ENCODE peak calls at places on chromosome 19, in nine cellular contexts. O is H1, P is stomach, Z is tibial nerve, L is A549, V is transverse colon, E is sigmoid colon, M is upper lobe of left lung, R is SK-N-SH. G is an unnamed sample. For H3K4me1 and H3K9me3, the result is how much of the 10 kb centered on the place peaks cover.

GRCh38 chr19:28436320-28436719 is 776.6 kb downstream of the UQCRFS1 start:
- DNase-seq in O (no peak), M (no peak), Z (no peak), P (no peak), E (no peak), R (no peak), V (peak), L (no peak), G (no peak)

GRCh38 chr19:41924151-41925145 is 3.8 kb downstream of the ERFL start:
- DNase-seq in M (no peak), E (no peak), L (no peak), P (no peak), R (no peak), O (no peak), Z (no peak), V (no peak), G (no peak)

GRCh38 chr19:12994701-12995595 is at the start of gene NFIX:
- DNase-seq in E (peak), P (peak), Z (peak), O (no peak), V (peak), M (peak), L (no peak), R (peak), G (peak)

GRCh38 chr19:21569497-21569870 is 64.1 kb downstream of the ZNF429 start:
- DNase-seq in L (no peak), V (peak), O (no peak), M (peak), R (no peak), P (no peak), E (no peak), Z (no peak), G (no peak)

GRCh38 chr19:35879770-35880317 is 11.5 kb downstream of the APLP1 start:
- DNase-seq in L (peak), R (peak), Z (peak), V (peak), P (peak), O (peak), E (peak), M (peak), G (peak)

GRCh38 chr19:7924651-7925170 is 1.2 kb downstream of the CTXN1 start:
- DNase-seq in L (no peak), P (no peak), R (no peak), E (no peak), Z (no peak), O (no peak), M (no peak), V (no peak), G (peak)

GRCh38 chr19:40778865-40779284 is 828 bp downstream of the RAB4B start:
- DNase-seq in P (no peak), V (no peak), L (no peak), Z (no peak), E (no peak), O (no peak), M (no peak), R (no peak), G (no peak)

GRCh38 chr19:4633140-4633967 is 6.0 kb upstream of the TNFAIP8L1 start:
- DNase-seq in R (peak), P (peak), O (no peak), Z (no peak), V (peak), E (peak), L (peak), M (peak), G (peak)

GRCh38 chr19:2237051-2237868 is 636 bp downstream of the SF3A2 start:
- DNase-seq in L (no peak), E (no peak), V (no peak), O (no peak), M (no peak), Z (no peak), P (no peak), R (no peak), G (no peak)

GRCh38 chr19:29560313-29561075 is 34.7 kb downstream of the VSTM2B start:
- DNase-seq in P (no peak), O (no peak), L (no peak), E (no peak), Z (no peak), V (no peak), R (no peak), M (no peak), G (no peak)

GRCh38 chr19:7476241-7476640 is 12.6 kb downstream of the PEX11G start:
- DNase-seq in R (peak), P (no peak), E (no peak), M (no peak), Z (no peak), L (no peak), V (no peak), O (no peak), G (no peak)

GRCh38 chr19:40371802-40372122 is 18.2 kb downstream of the HIPK4 start:
- DNase-seq in P (no peak), L (no peak), E (no peak), V (no peak), O (no peak), M (no peak), Z (no peak), R (no peak), G (no peak)

GRCh38 chr19:1911995-1912394 is 6.8 kb downstream of the ADAT3 start:
- DNase-seq in V (peak), E (no peak), L (no peak), R (no peak), M (no peak), O (no peak), Z (no peak), P (peak), G (no peak)

GRCh38 chr19:13164370-13165090 is 14.3 kb downstream of the IER2 start:
- DNase-seq in O (peak), P (peak), R (peak), M (no peak), L (peak), Z (no peak), E (peak), V (peak), G (peak)

GRCh38 chr19:46631481-46631880 is 4.5 kb downstream of the GNG8 start:
- DNase-seq in E (peak), V (no peak), M (no peak), Z (peak), L (no peak), O (no peak), P (no peak), R (no peak), G (no peak)

GRCh38 chr19:51219307-51219706 is 5.6 kb upstream of the CD33 start:
- DNase-seq in V (no peak), L (no peak), E (no peak), O (no peak), R (no peak), M (no peak), P (no peak), Z (no peak), G (no peak)

GRCh38 chr19:29610213-29610573 is 4.1 kb downstream of the POP4 start:
- DNase-seq in O (no peak), R (no peak), L (no peak), P (no peak), E (no peak), V (no peak), M (no peak), Z (no peak), G (peak)

GRCh38 chr19:41431426-41432386 is 4.5 kb upstream of the B3GNT8 start:
- DNase-seq in M (peak), R (no peak), V (no peak), Z (no peak), L (peak), P (no peak), E (no peak), O (no peak), G (no peak)

GRCh38 chr19:19034204-19034624 is 811 bp downstream of the ARMC6 start:
- DNase-seq in E (no peak), V (peak), P (peak), M (peak), O (peak), Z (no peak), L (peak), R (peak), G (no peak)

GRCh38 chr19:49151339-49152217 is 3.6 kb downstream of the HRC start:
- DNase-seq in M (peak), R (peak), L (peak), E (peak), P (peak), O (peak), Z (no peak), V (peak), G (peak)

GRCh38 chr19:40718774-40719391 is 2.0 kb downstream of the ITPKC start:
- DNase-seq in V (peak), R (no peak), Z (peak), M (peak), L (peak), O (no peak), P (peak), E (peak), G (peak)

GRCh38 chr19:51799311-51799997 is 4.5 kb downstream of the FPR3 start:
- DNase-seq in V (peak), R (peak), Z (peak), L (peak), P (peak), O (no peak), M (peak), E (peak), G (peak)

GRCh38 chr19:30830875-30831274 is 458.7 kb downstream of the ZNF536 start:
- DNase-seq in Z (no peak), M (no peak), L (no peak), E (no peak), V (no peak), P (no peak), O (no peak), R (no peak), G (no peak)

GRCh38 chr19:30717381-30717780 is 345.2 kb downstream of the ZNF536 start:
- DNase-seq in M (no peak), L (no peak), Z (no peak), R (no peak), P (no peak), O (no peak), V (no peak), E (no peak), G (no peak)

GRCh38 chr19:23872282-23872919 is 42.3 kb upstream of the ZNF726 start:
- DNase-seq in O (no peak), R (no peak), L (no peak), V (no peak), M (no peak), E (no peak), Z (no peak), P (no peak), G (no peak)

GRCh38 chr19:49119411-49120324 is at the start of gene PPFIA3:
- DNase-seq in E (peak), O (no peak), R (peak), L (peak), Z (peak), M (peak), V (peak), P (peak), G (peak)

GRCh38 chr19:42090687-42091086 is 14.7 kb downstream of the ZNF574 start:
- DNase-seq in Z (no peak), V (peak), P (no peak), E (no peak), L (no peak), M (no peak), R (no peak), O (no peak), G (no peak)

GRCh38 chr19:48844472-48844871 is 8.2 kb upstream of the HSD17B14 start:
- DNase-seq in R (peak), L (peak), M (no peak), V (no peak), O (no peak), P (no peak), E (no peak), Z (no peak), G (no peak)

GRCh38 chr19:38880882-38881609 is 3.0 kb upstream of the RINL start:
- DNase-seq in R (peak), M (no peak), V (no peak), L (no peak), Z (no peak), E (no peak), P (no peak), O (no peak), G (no peak)
- H3K4me1 ChIP-seq in R (under half), M (under half), V (under half), L (under half), Z (under half), E (under half), P (under half), O (under half), G (under half)

GRCh38 chr19:3265432-3265831 is 41.0 kb downstream of the CELF5 start:
- DNase-seq in O (no peak), V (no peak), Z (no peak), M (no peak), P (no peak), L (no peak), E (no peak), R (no peak), G (no peak)

GRCh38 chr19:3263866-3264265 is 39.4 kb downstream of the CELF5 start:
- DNase-seq in L (no peak), O (no peak), R (no peak), Z (no peak), P (no peak), M (no peak), V (no peak), E (no peak), G (no peak)

GRCh38 chr19:3266792-3267469 is 42.5 kb downstream of the CELF5 start:
- DNase-seq in V (no peak), R (no peak), O (no peak), P (no peak), L (no peak), M (no peak), Z (no peak), E (no peak), G (no peak)

GRCh38 chr19:3266092-3266693 is 41.7 kb downstream of the CELF5 start:
- DNase-seq in L (no peak), O (no peak), P (no peak), V (no peak), Z (no peak), R (no peak), E (no peak), M (no peak), G (no peak)

GRCh38 chr19:3262362-3262761 is 37.9 kb downstream of the CELF5 start:
- DNase-seq in V (no peak), M (no peak), O (no peak), L (no peak), E (no peak), R (no peak), P (no peak), Z (no peak), G (no peak)
- TF ChIP-seq EP300 in V (no peak), M (no peak), O (no peak), L (no peak), E (no peak), R (no peak), P (no peak), Z (no peak), G (no peak)

GRCh38 chr19:44498988-44499387 is 1.3 kb downstream of the ZNF180 start:
- DNase-seq in L (no peak), Z (no peak), V (no peak), M (no peak), P (no peak), O (no peak), E (no peak), R (no peak), G (no peak)
- H3K9me3 ChIP-seq in L (half or more), Z (under half), V (under half), M (under half), P (under half), O (under half), E (under half), R (under half), G (under half)

GRCh38 chr19:39140594-39140993 is 15.0 kb downstream of the PAK4 start:
- DNase-seq in M (no peak), R (no peak), P (no peak), L (no peak), V (no peak), Z (no peak), O (no peak), E (no peak), G (peak)
- H3K4me1 ChIP-seq in M (half or more), R (under half), P (half or more), L (half or more), V (half or more), Z (under half), O (under half), E (under half), G (under half)

DNA sequence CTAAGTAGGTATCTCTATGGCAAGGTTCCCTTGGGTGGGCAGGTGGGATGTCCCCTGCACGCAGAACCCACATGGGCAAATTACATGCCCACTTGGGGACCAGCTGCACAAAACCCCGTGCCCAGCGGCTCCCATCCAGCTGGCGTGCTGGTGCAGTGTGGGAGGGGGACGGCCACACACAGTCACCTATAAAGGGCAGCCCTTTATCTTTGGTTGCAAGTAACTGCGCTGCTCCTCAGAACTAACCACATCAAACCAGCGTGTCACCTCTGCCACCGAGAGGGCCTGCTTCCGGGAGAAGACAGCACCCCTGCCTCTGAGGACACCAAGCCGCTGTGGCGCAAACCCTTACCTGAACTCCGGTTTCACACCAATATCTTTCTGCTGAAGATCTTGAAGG is 32.2 kb downstream of the ANKRD27 start:
- DNase-seq in O (no peak), E (no peak), Z (no peak), R (no peak), P (no peak), V (peak), M (no peak), L (no peak), G (no peak)
- TF ChIP-seq EP300 in O (no peak), E (no peak), Z (no peak), R (no peak), P (no peak), V (no peak), M (no peak), L (no peak), G (no peak)

DNA sequence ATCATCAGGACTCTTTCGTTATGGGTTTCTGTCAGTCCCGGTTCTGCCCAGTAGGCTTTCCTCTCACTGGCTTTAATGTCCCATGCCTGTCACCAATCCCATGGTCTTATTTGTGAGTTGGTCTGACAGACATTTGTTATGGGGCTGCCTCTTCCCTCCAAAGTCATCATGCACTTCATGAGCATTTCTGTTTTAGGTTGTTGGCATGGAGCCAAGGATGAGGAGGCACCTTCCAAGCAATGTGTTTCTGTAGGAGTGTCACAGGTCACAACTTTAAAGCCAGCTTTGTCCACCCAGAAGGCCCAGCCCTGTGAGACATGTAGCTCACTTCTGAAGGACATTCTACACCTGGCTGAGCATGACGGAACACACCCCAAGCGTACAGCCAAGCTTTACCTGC is 8.5 kb downstream of the ZNF17 start:
- DNase-seq in L (no peak), R (no peak), V (no peak), Z (no peak), M (no peak), E (no peak), O (no peak), P (no peak), G (no peak)
- H3K9me3 ChIP-seq in L (half or more), R (under half), V (half or more), Z (half or more), M (half or more), E (under half), O (under half), P (under half), G (under half)

DNA sequence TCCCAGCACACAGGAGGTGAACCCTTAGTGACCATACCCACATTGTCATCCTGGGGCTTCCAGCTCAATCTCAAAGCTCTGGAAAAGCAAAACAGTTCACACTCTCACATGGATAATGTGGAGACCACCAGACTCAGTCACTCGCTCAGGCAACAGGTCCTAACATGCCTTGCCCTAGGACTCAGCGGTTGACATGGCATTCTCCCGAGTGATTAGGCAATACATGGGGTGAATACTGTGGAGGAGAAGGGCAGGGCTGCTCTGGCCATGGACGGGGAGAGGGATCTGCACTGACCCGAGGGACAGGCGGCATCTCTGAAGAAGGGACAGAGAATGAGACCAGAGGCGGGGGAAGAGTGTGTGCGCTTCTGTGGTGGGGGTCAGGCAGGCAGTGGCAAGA is 44.4 kb upstream of the EPHX3 start:
- DNase-seq in L (no peak), E (no peak), P (no peak), M (no peak), R (no peak), V (no peak), Z (no peak), O (no peak), G (no peak)
- H3K4me1 ChIP-seq in L (under half), E (half or more), P (half or more), M (half or more), R (under half), V (under half), Z (half or more), O (under half), G (half or more)